ENCODE peak calls at places on chromosome 22, in four cellular contexts. One of them, this sample, is unnamed.
A peak's percentile ranks its signal among the peaks of the same experiment; 100 is the strongest.

GRCh38 chr22:40567626-40568328 is 68.7 kb downstream of the MRTFA start:
- DNase-seq in fibroblast of the aortic adventitia: no peak
- DNase-seq in fibroblast of villous mesenchyme: no peak
- DNase-seq in fibroblast of lung: no peak
- DNase-seq in this sample: no peak

GRCh38 chr22:19942886-19943664 is 1.5 kb upstream of the TXNRD2 start:
- DNase-seq in fibroblast of villous mesenchyme: peak; percentile 95
- DNase-seq in fibroblast of the aortic adventitia: peak; percentile 82
- DNase-seq in fibroblast of lung: peak; percentile 93
- DNase-seq in this sample: peak; percentile 90

GRCh38 chr22:29914991-29915390 is 32.0 kb downstream of the MTMR3 start:
- DNase-seq in fibroblast of villous mesenchyme: peak; percentile 10
- DNase-seq in fibroblast of the aortic adventitia: no peak
- DNase-seq in fibroblast of lung: no peak
- DNase-seq in this sample: no peak

GRCh38 chr22:48265000-48265625 is 1502.7 kb downstream of the TBC1D22A start:
- DNase-seq in fibroblast of the aortic adventitia: no peak
- DNase-seq in fibroblast of villous mesenchyme: no peak
- DNase-seq in fibroblast of lung: no peak
- DNase-seq in this sample: no peak

GRCh38 chr22:22981670-22982571 is 88.4 kb upstream of the GNAZ start:
- DNase-seq in fibroblast of villous mesenchyme: no peak
- DNase-seq in fibroblast of the aortic adventitia: no peak
- DNase-seq in fibroblast of lung: no peak
- DNase-seq in this sample: no peak

GRCh38 chr22:27554106-27554814 is 247.3 kb downstream of the MN1 start:
- DNase-seq in fibroblast of lung: peak; percentile 69
- DNase-seq in fibroblast of the aortic adventitia: peak; percentile 56
- DNase-seq in fibroblast of villous mesenchyme: peak; percentile 72
- DNase-seq in this sample: peak; percentile 30

GRCh38 chr22:46533434-46533833 is 4.0 kb downstream of the CELSR1 start:
- DNase-seq in fibroblast of lung: no peak
- DNase-seq in fibroblast of the aortic adventitia: no peak
- DNase-seq in fibroblast of villous mesenchyme: no peak
- DNase-seq in this sample: no peak

GRCh38 chr22:40769761-40770160 is 49.4 kb downstream of the SLC25A17 start:
- DNase-seq in fibroblast of villous mesenchyme: peak; percentile 58
- DNase-seq in fibroblast of lung: no peak
- DNase-seq in fibroblast of the aortic adventitia: no peak
- DNase-seq in this sample: no peak

GRCh38 chr22:27488456-27489224 is 312.9 kb downstream of the MN1 start:
- DNase-seq in fibroblast of lung: peak; percentile 7
- DNase-seq in fibroblast of villous mesenchyme: no peak
- DNase-seq in fibroblast of the aortic adventitia: no peak
- DNase-seq in this sample: no peak

GRCh38 chr22:11629661-11630385 is 3898.2 kb upstream of the OR11H1 start:
- DNase-seq in fibroblast of the aortic adventitia: no peak
- DNase-seq in fibroblast of lung: no peak
- DNase-seq in fibroblast of villous mesenchyme: no peak
- DNase-seq in this sample: no peak

GRCh38 chr22:27663812-27664211 is 137.7 kb downstream of the MN1 start:
- DNase-seq in fibroblast of villous mesenchyme: no peak
- DNase-seq in fibroblast of lung: no peak
- DNase-seq in fibroblast of the aortic adventitia: peak; percentile 34
- DNase-seq in this sample: no peak

GRCh38 chr22:20234760-20235452 is 33.2 kb downstream of the RTN4R start:
- DNase-seq in fibroblast of lung: no peak
- DNase-seq in fibroblast of the aortic adventitia: no peak
- DNase-seq in fibroblast of villous mesenchyme: no peak
- DNase-seq in this sample: no peak

GRCh38 chr22:25746012-25746373 is 4.0 kb downstream of the MYO18B start:
- DNase-seq in fibroblast of lung: peak; percentile 50
- DNase-seq in fibroblast of the aortic adventitia: peak; percentile 70
- DNase-seq in fibroblast of villous mesenchyme: peak; percentile 20
- DNase-seq in this sample: peak; percentile 82

GRCh38 chr22:39529487-39529851 is 3.1 kb downstream of the RPS19BP1 start:
- DNase-seq in fibroblast of lung: no peak
- DNase-seq in fibroblast of the aortic adventitia: no peak
- DNase-seq in fibroblast of villous mesenchyme: no peak
- DNase-seq in this sample: no peak

GRCh38 chr22:45688606-45689080 is 17.0 kb downstream of the ATXN10 start:
- DNase-seq in fibroblast of villous mesenchyme: peak; percentile 94
- DNase-seq in fibroblast of lung: peak; percentile 80
- DNase-seq in fibroblast of the aortic adventitia: peak; percentile 97
- DNase-seq in this sample: peak; percentile 82

GRCh38 chr22:20319041-20319744 is 667 bp downstream of the DGCR6L start:
- DNase-seq in fibroblast of villous mesenchyme: peak; percentile 19
- DNase-seq in fibroblast of lung: no peak
- DNase-seq in fibroblast of the aortic adventitia: peak; percentile 23
- DNase-seq in this sample: no peak

GRCh38 chr22:26066534-26066933 is 102.7 kb upstream of the SEZ6L start:
- DNase-seq in fibroblast of villous mesenchyme: no peak
- DNase-seq in fibroblast of lung: no peak
- DNase-seq in fibroblast of the aortic adventitia: no peak
- DNase-seq in this sample: no peak

GRCh38 chr22:35230417-35230816 is 26.9 kb upstream of the HMGXB4 start:
- DNase-seq in fibroblast of the aortic adventitia: no peak
- DNase-seq in fibroblast of villous mesenchyme: no peak
- DNase-seq in fibroblast of lung: no peak
- DNase-seq in this sample: no peak

DNA sequence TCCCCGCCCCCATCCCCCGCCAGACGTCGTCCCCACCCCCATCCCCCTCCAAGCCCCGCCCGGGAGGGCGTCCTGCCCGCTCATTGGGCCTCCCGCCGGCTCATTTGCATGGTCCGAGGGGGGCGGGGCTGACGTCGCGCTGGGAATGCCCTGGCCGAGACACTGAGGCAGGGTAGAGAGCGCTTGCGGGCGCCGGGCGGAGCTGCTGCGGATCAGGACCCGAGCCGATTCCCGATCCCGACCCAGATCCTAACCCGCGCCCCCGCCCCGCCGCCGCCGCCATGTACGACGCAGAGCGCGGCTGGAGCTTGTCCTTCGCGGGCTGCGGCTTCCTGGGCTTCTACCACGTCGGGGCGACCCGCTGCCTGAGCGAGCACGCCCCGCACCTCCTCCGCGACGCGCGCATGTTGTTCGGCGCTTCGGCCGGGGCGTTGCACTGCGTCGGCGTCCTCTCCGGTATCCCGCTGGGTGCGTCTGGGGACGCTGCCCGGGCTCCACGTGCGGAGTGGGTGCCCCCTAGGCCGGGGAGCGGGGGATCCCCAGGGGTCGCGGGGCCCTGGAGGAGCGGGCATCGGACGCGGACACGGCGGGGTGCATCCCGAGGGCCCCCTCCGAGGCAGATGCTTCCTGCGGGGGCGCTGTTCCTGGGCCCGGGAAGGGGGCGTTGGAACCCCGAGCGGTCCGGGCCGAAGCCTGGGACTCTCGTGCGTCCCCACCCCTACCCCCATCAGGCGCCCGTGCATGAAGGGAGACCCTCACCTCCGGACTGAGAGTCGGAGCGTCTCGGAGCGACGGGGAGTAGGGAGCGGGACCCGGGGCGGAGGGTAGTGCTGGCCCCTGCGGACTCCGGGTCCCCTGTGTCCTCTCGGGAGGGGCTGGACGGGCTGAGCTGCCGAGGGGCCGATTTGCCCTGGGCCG is at the start of gene PNPLA3:
- DNase-seq in fibroblast of the aortic adventitia: peak; percentile 75
- DNase-seq in fibroblast of villous mesenchyme: peak; percentile 88
- DNase-seq in fibroblast of lung: peak; percentile 86
- DNase-seq in this sample: peak; percentile 75
- H3K4me3 ChIP-seq in fibroblast of the aortic adventitia: peak within 1 kb of the TSS; percentile 69
- H3K4me3 ChIP-seq in fibroblast of villous mesenchyme: peak within 1 kb of the TSS; percentile 75
- H3K4me3 ChIP-seq in fibroblast of lung: peak within 1 kb of the TSS; percentile 73
- H3K4me3 ChIP-seq in this sample: peak within 1 kb of the TSS; percentile 63

GRCh38 chr22:17400305-17400704 is 31.0 kb downstream of the CECR2 start:
- DNase-seq in fibroblast of lung: no peak
- DNase-seq in fibroblast of the aortic adventitia: peak; percentile 1
- DNase-seq in fibroblast of villous mesenchyme: no peak
- DNase-seq in this sample: no peak
- TF ChIP-seq CTCF in fibroblast of lung: no peak
- TF ChIP-seq CTCF in fibroblast of the aortic adventitia: no peak
- TF ChIP-seq CTCF in fibroblast of villous mesenchyme: no peak
- TF ChIP-seq CTCF in this sample: no peak

GRCh38 chr22:37366601-37367000 is 60.7 kb downstream of the ELFN2 start:
- DNase-seq in fibroblast of the aortic adventitia: no peak
- DNase-seq in fibroblast of lung: no peak
- DNase-seq in fibroblast of villous mesenchyme: no peak
- DNase-seq in this sample: no peak
- H3K4me3 ChIP-seq in fibroblast of the aortic adventitia: no peak overlapping the region
- H3K4me3 ChIP-seq in fibroblast of lung: no peak overlapping the region
- H3K4me3 ChIP-seq in fibroblast of villous mesenchyme: no peak overlapping the region
- H3K4me3 ChIP-seq in this sample: no peak overlapping the region

GRCh38 chr22:43160497-43161126 is 9.3 kb downstream of the TSPO start:
- DNase-seq in fibroblast of lung: no peak
- DNase-seq in fibroblast of villous mesenchyme: no peak
- DNase-seq in fibroblast of the aortic adventitia: no peak
- DNase-seq in this sample: no peak

GRCh38 chr22:43163241-43163795 is 12.0 kb downstream of the TSPO start:
- DNase-seq in fibroblast of villous mesenchyme: no peak
- DNase-seq in fibroblast of lung: no peak
- DNase-seq in fibroblast of the aortic adventitia: no peak
- DNase-seq in this sample: no peak

GRCh38 chr22:43159484-43160178 is 8.3 kb downstream of the TSPO start:
- DNase-seq in fibroblast of the aortic adventitia: no peak
- DNase-seq in fibroblast of villous mesenchyme: no peak
- DNase-seq in fibroblast of lung: no peak
- DNase-seq in this sample: no peak

GRCh38 chr22:43164636-43165035 is 13.3 kb downstream of the TSPO start:
- DNase-seq in fibroblast of lung: no peak
- DNase-seq in fibroblast of villous mesenchyme: no peak
- DNase-seq in fibroblast of the aortic adventitia: no peak
- DNase-seq in this sample: no peak

DNA sequence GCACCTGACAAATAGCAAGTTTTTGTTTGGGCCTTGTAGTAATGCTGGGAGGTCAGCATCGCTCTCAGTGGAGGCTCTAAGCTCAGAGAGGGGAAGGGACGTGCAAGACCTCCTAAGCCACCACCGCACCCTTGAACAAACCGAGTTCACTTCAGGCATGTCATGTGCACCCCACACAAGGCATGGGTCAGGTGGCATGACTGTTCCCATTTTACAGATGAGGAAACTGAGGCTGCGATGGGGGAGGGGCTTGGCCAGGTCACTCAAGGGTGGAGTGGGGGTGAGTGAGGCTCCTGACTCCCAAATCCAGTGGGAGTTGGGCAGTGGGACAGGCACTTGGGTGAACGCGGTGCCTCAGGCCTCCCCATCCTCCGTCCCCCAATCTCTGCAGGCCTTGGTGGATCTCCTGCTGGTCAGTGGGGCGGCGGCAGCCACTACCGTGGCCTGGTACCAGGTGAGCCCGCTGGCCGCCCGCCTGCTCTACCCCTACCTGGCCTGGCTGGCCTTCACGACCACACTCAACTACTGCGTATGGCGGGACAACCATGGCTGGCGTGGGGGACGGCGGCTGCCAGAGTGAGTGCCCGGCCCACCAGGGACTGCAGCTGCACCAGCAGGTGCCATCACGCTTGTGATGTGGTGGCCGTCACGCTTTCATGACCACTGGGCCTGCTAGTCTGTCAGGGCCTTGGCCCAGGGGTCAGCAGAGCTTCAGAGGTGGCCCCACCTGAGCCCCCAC is 11.2 kb downstream of the TSPO start:
- DNase-seq in fibroblast of lung: no peak
- DNase-seq in fibroblast of the aortic adventitia: no peak
- DNase-seq in fibroblast of villous mesenchyme: no peak
- DNase-seq in this sample: no peak
- TF ChIP-seq CTCF in fibroblast of lung: no peak
- TF ChIP-seq CTCF in fibroblast of the aortic adventitia: no peak
- TF ChIP-seq CTCF in fibroblast of villous mesenchyme: no peak
- TF ChIP-seq CTCF in this sample: no peak

GRCh38 chr22:49296561-49296960 is 531.1 kb downstream of the BRD1 start:
- DNase-seq in fibroblast of villous mesenchyme: no peak
- DNase-seq in fibroblast of lung: no peak
- DNase-seq in fibroblast of the aortic adventitia: no peak
- DNase-seq in this sample: no peak

GRCh38 chr22:49295465-49295743 is 532.3 kb downstream of the BRD1 start:
- DNase-seq in fibroblast of lung: no peak
- DNase-seq in fibroblast of villous mesenchyme: no peak
- DNase-seq in fibroblast of the aortic adventitia: no peak
- DNase-seq in this sample: no peak

GRCh38 chr22:49292909-49293308 is 534.8 kb downstream of the BRD1 start:
- DNase-seq in fibroblast of lung: no peak
- DNase-seq in fibroblast of the aortic adventitia: no peak
- DNase-seq in fibroblast of villous mesenchyme: no peak
- DNase-seq in this sample: no peak

GRCh38 chr22:49295851-49296560 is 531.7 kb downstream of the BRD1 start:
- DNase-seq in fibroblast of the aortic adventitia: no peak
- DNase-seq in fibroblast of lung: no peak
- DNase-seq in fibroblast of villous mesenchyme: no peak
- DNase-seq in this sample: no peak

DNA sequence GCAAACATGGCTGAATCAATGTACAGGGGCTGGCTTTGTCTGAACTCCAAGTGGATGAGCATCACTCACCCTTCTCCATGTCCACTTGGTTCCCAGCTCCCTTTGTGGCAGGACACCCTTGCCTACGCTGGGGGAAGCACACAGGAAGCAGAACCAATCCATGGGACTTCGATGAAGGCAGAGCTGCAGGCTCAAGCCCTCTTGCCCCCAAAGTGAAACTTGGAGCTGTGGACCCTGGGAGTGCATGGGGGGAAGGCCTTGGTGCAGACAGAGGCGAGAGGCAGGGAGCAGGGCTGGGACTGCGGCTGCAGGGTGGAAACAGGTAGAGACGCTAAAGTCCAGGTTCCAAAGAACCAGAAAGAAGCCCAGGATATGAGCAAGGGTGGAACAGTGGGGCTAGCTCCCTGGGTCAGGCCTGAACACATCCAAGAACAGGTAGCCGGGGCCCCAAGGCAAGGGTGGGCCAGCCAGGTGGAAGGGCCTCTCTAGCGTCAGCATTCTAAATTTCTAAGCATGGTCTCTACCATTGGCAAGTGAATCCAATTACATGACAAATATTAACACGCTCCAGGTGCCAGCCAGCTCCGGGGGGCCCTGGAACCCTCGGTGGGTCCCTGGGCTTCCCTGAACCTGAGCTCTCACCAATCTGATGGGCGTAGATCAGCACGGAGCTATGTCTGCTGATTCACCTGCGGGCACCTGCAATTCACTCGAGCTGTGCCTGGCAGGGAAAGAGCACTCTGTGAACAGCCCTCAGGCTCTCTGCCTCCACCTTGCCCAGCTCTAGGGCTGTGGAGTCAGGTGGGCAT is 532.8 kb downstream of the BRD1 start:
- DNase-seq in fibroblast of villous mesenchyme: no peak
- DNase-seq in fibroblast of the aortic adventitia: no peak
- DNase-seq in fibroblast of lung: no peak
- DNase-seq in this sample: no peak
- H3K4me3 ChIP-seq in fibroblast of villous mesenchyme: no peak overlapping the region
- H3K4me3 ChIP-seq in fibroblast of the aortic adventitia: no peak overlapping the region
- H3K4me3 ChIP-seq in fibroblast of lung: no peak overlapping the region
- H3K4me3 ChIP-seq in this sample: no peak overlapping the region